ENCODE peak calls at places on chromosomes 4 and X, in four cellular contexts. P is SK-N-SH, T is HCT116, V is K562. K is an unnamed sample.

GRCh38 chrX:69080912-69081465 is 84.3 kb downstream of the PJA1 start:
- DNase-seq in P (no peak), T (no peak), V (no peak), K (no peak)

GRCh38 chrX:149272690-149273463 is 232.2 kb downstream of the IDS start:
- DNase-seq in P (no peak), T (no peak), V (no peak), K (no peak)

GRCh38 chrX:150692296-150692695 is 900 bp upstream of the MTMR1 start:
- DNase-seq in P (peak; percentile 12), T (no peak), V (no peak), K (no peak)

GRCh38 chr4:164221631-164222030 is 532.3 kb upstream of the SMIM31 start:
- DNase-seq in P (no peak), T (peak; percentile 61), V (no peak), K (no peak)

GRCh38 chr4:105807496-105807895 is 87.8 kb upstream of the NPNT start:
- DNase-seq in P (no peak), T (no peak), V (no peak), K (no peak)

GRCh38 chrX:109954955-109955354 is 48.0 kb upstream of the TMEM164 start:
- DNase-seq in P (no peak), T (no peak), V (no peak), K (peak; percentile 4)

GRCh38 chr4:39464886-39465501 is 6.1 kb downstream of the LIAS start:
- DNase-seq in P (peak; percentile 81), T (peak; percentile 38), V (peak; percentile 76), K (no peak)

GRCh38 chr4:8850074-8850829 is 21.4 kb downstream of the HMX1 start:
- DNase-seq in P (no peak), T (no peak), V (no peak), K (no peak)

GRCh38 chrX:71809886-71810285 is 46.7 kb downstream of the CXorf49B start:
- DNase-seq in P (no peak), T (no peak), V (no peak), K (no peak)

GRCh38 chr4:80197132-80197573 is at the start of gene PRDM8:
- DNase-seq in P (peak; percentile 88), T (no peak), V (no peak), K (no peak)

DNA sequence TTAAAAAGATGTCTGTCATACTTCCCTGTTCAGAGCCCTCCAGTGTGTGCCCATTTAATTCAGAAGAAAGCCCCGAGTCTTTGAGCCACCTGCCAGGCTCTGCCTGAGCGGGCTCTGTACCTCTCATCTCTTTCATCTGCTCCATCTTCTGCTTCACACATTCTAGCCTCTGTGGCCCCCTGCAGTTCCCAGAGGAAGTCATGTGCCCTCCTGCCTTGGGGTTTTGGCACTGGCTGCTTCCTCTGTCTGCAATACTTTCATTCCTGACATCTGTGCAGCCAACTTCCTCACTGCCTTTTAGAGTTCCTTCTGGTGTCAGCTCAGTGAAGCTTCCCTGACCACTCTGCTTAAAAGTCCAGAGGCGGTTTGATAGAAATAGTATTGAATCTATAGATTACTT is 6.2 kb upstream of the STK32B start:
- DNase-seq in P (no peak), T (no peak), V (peak; percentile 20), K (no peak)
- TF ChIP-seq JUND in P (no peak), T (no peak), V (no peak), K (no peak)

GRCh38 chrX:140821280-140821679 is 111.7 kb downstream of the LINC00632 start:
- DNase-seq in P (no peak), T (no peak), V (no peak), K (no peak)
- TF ChIP-seq JUND in P (no peak), T (no peak), V (no peak), K (no peak)

DNA sequence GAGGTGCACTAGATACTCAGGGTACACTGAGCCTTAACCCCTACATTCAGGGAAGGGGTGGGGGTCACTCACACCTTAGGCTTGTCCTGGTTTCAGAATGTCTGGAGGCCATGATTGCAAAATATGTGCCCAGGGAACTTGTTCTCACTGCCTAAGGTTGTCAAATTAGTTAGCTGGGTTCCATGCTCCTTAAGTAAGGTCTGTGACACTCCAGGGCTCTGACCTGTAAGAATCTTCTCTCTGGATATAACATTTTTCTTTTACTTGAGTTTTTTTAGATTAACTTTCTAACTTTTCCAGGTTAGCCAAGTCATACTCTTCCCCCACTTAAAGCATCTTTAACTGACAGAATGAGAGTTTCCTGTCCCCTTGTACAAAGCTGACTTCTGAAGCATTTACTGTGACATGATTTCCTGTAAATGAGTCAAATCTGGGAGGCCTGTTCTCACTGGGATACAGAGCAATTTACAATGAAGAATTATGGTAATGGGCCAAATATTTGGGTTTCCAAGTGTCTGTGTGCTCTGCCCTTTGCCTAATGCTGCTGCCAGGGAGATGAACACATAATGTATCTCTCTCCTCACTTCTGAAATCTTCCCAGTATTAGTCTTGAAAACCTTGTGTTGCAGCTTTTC is 101.7 kb downstream of the GATB start:
- DNase-seq in P (no peak), T (no peak), V (no peak), K (no peak)
- TF ChIP-seq JUND in P (no peak), T (no peak), V (no peak), K (no peak)

DNA sequence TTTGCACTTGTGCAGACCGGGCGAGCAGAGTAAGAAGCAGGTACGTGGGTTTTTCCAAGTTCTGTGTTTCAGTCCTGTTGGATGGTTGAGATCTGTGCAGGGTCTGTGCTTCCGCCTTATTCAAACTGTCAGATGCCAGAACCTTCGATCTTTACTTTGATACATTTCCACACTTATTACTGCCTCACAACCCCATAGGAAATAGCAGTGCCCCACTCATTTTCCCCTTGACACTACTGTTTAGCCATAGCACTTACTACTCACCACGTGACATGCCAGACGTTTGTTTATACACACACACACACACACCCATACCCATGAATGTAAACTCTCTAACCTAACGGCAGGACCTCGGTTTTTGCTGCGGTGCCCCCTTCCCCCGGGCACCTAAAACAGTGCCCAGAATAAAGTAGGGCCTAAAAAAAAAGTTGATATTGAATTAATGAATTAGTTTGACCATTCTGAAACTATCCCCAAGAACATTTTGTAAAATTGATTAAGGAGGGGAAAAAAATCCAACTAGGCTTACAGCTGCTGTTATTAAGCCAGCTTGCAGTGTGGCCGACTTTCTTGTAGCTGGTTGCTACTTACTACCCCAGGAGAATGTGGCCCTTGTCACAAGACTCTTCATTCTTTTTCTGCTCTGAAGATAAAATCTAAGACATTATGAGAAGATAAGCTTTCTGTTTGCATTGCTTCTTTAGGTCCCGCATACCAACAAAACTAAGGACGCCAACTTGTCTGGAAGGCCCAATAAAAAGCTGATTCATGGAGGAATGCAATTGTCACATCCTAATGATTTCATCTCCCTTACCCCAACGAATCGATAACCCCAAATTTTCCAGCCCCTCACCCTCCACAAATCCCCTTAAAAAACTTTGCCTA is 707 bp upstream of the SEPSECS start:
- DNase-seq in P (peak; percentile 25), T (no peak), V (peak; percentile 14), K (no peak)
- TF ChIP-seq JUND in P (no peak), T (no peak), V (no peak), K (peak; percentile 60)

GRCh38 chr4:2507259-2507658 is 29.2 kb upstream of the FAM193A start:
- DNase-seq in P (no peak), T (no peak), V (no peak), K (no peak)

GRCh38 chr4:2507855-2508254 is 28.6 kb upstream of the FAM193A start:
- DNase-seq in P (no peak), T (no peak), V (no peak), K (no peak)

GRCh38 chr4:2512396-2513135 is 23.9 kb upstream of the FAM193A start:
- DNase-seq in P (no peak), T (no peak), V (no peak), K (no peak)

GRCh38 chr4:2511645-2512131 is 24.8 kb upstream of the FAM193A start:
- DNase-seq in P (no peak), T (no peak), V (no peak), K (no peak)

DNA sequence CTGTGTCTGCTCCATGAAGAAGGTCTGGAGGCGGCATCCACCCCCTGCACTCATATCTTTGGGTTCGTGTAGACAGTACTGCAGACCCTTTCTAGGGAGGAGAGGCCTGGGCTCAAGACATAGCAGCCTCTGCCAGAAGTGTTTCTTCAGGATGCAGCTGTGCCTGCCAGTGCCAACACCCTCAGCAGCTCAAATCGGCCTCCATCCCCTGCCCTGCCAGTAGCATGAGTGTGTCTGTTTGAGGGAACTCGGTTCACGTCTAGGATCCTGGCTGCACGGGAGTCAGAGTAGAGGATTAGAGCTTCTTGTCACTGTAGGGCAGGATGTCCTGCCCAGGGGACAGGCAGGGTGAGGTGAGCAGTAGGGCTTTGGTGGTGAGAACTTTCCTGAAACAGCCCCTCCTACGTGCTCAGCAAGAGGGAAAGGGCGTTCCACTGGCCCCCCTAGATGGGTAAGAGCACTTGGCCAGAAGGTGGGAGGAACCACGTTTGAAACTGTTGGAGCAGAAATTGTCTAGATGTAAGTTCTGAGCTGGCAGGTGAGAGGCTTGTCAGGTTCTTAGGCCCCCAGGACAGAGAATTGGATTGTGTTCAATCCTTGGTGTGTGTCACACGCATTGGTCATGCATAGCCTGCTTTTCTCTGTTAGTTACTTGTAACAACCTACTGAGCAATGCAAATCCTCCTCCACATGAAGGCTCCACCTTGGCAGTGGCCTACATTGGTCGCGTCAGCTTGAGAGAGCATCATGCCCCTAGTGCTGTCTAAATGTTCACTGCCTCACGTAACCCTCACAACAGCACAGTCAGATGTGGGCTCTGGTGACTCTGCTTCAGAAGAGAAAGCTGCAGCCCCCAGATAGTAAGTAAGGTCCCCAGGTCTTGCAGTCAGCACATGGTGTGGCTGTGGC is 25.8 kb upstream of the FAM193A start:
- DNase-seq in P (no peak), T (no peak), V (no peak), K (no peak)
- TF ChIP-seq JUND in P (no peak), T (no peak), V (no peak), K (no peak)

GRCh38 chrX:54786972-54787371 is 11.1 kb downstream of the ITIH6 start:
- DNase-seq in P (no peak), T (no peak), V (no peak), K (peak; percentile 76)
- TF ChIP-seq JUND in P (no peak), T (no peak), V (no peak), K (no peak)

GRCh38 chr4:14111730-14112171 is 484.2 kb upstream of the BOD1L1 start:
- DNase-seq in P (no peak), T (no peak), V (no peak), K (no peak)

GRCh38 chr4:14115106-14115505 is 487.6 kb upstream of the BOD1L1 start:
- DNase-seq in P (no peak), T (no peak), V (no peak), K (no peak)

GRCh38 chr4:14110407-14110806 is 482.9 kb upstream of the BOD1L1 start:
- DNase-seq in P (no peak), T (no peak), V (no peak), K (no peak)
- TF ChIP-seq JUND in P (peak; percentile 63), T (no peak), V (no peak), K (no peak)

GRCh38 chr4:25252230-25253071 is 18.6 kb downstream of the PI4K2B start:
- DNase-seq in P (no peak), T (no peak), V (no peak), K (no peak)

GRCh38 chr4:25253072-25253447 is 19.2 kb downstream of the PI4K2B start:
- DNase-seq in P (no peak), T (no peak), V (no peak), K (no peak)
- TF ChIP-seq JUND in P (no peak), T (no peak), V (no peak), K (no peak)

GRCh38 chr4:3634281-3635089 is 102.3 kb upstream of the LRPAP1 start:
- DNase-seq in P (no peak), T (no peak), V (no peak), K (no peak)
- TF ChIP-seq JUND in P (no peak), T (no peak), V (no peak), K (no peak)